ENCODE peak calls at places on chromosomes 4 and X, in five cellular contexts. One of them, this sample, is unnamed.

GRCh38 chr4:6437682-6438264 is 34.6 kb downstream of the PPP2R2C start:
- DNase-seq in mesenchymal stem cell: no peak
- DNase-seq in neuronal stem cell: no peak
- DNase-seq in H9: no peak
- DNase-seq in H1: no peak
- DNase-seq in this sample: no peak

GRCh38 chrX:111874241-111874640 is 1.7 kb upstream of the TRPC5OS start:
- DNase-seq in mesenchymal stem cell: no peak
- DNase-seq in neuronal stem cell: no peak
- DNase-seq in H9: no peak
- DNase-seq in H1: no peak
- DNase-seq in this sample: no peak

GRCh38 chrX:70553516-70553915 is 108.9 kb downstream of the DLG3 start:
- DNase-seq in mesenchymal stem cell: no peak
- DNase-seq in neuronal stem cell: no peak
- DNase-seq in H9: no peak
- DNase-seq in H1: no peak
- DNase-seq in this sample: no peak

GRCh38 chrX:95029571-95029970 is 1355.6 kb downstream of the FAM133A start:
- DNase-seq in mesenchymal stem cell: no peak
- DNase-seq in neuronal stem cell: no peak
- DNase-seq in H9: no peak
- DNase-seq in H1: no peak
- DNase-seq in this sample: no peak

GRCh38 chr4:69098470-69098869 is 2.2 kb downstream of the UGT2B7 start:
- DNase-seq in mesenchymal stem cell: no peak
- DNase-seq in neuronal stem cell: no peak
- DNase-seq in H9: no peak
- DNase-seq in H1: no peak
- DNase-seq in this sample: no peak

GRCh38 chr4:181971973-181972372 is 271.2 kb upstream of the TENM3 start:
- DNase-seq in mesenchymal stem cell: no peak
- DNase-seq in neuronal stem cell: no peak
- DNase-seq in H9: no peak
- DNase-seq in H1: no peak
- DNase-seq in this sample: peak; percentile 22

GRCh38 chr4:140115140-140115539 is 38.8 kb downstream of the MAML3 start:
- DNase-seq in mesenchymal stem cell: no peak
- DNase-seq in neuronal stem cell: no peak
- DNase-seq in H9: no peak
- DNase-seq in H1: no peak
- DNase-seq in this sample: no peak

GRCh38 chrX:136268051-136269048 is 17.1 kb upstream of the MAP7D3 start:
- DNase-seq in mesenchymal stem cell: peak; percentile 47
- DNase-seq in neuronal stem cell: no peak
- DNase-seq in H9: no peak
- DNase-seq in H1: no peak
- DNase-seq in this sample: peak; percentile 67

GRCh38 chr4:8058031-8058479 is 100.6 kb downstream of the ABLIM2 start:
- DNase-seq in mesenchymal stem cell: no peak
- DNase-seq in neuronal stem cell: no peak
- DNase-seq in H9: no peak
- DNase-seq in H1: no peak
- DNase-seq in this sample: no peak

GRCh38 chrX:79330022-79330421 is 37.1 kb downstream of the ITM2A start:
- DNase-seq in mesenchymal stem cell: no peak
- DNase-seq in neuronal stem cell: no peak
- DNase-seq in H9: peak; percentile 41
- DNase-seq in H1: no peak
- DNase-seq in this sample: no peak

GRCh38 chrX:16185725-16186136 is 18.4 kb downstream of the MAGEB17 start:
- DNase-seq in mesenchymal stem cell: peak; percentile 81
- DNase-seq in neuronal stem cell: no peak
- DNase-seq in H9: no peak
- DNase-seq in H1: no peak
- DNase-seq in this sample: no peak

GRCh38 chr4:170988446-170988845 is 824.8 kb upstream of the GALNTL6 start:
- DNase-seq in mesenchymal stem cell: no peak
- DNase-seq in neuronal stem cell: no peak
- DNase-seq in H9: no peak
- DNase-seq in H1: no peak
- DNase-seq in this sample: no peak

GRCh38 chrX:103330601-103331397 is 760 bp downstream of the TCEAL7 start:
- DNase-seq in mesenchymal stem cell: peak; percentile 2
- DNase-seq in neuronal stem cell: no peak
- DNase-seq in H9: peak; percentile 71
- DNase-seq in H1: no peak
- DNase-seq in this sample: no peak

GRCh38 chrX:27964432-27964831 is 16.8 kb downstream of the DCAF8L1 start:
- DNase-seq in mesenchymal stem cell: no peak
- DNase-seq in neuronal stem cell: no peak
- DNase-seq in H9: no peak
- DNase-seq in H1: no peak
- DNase-seq in this sample: no peak

GRCh38 chr4:158769175-158769831 is 477 bp downstream of the FNIP2 start:
- DNase-seq in mesenchymal stem cell: peak; percentile 45
- DNase-seq in neuronal stem cell: no peak
- DNase-seq in H9: peak; percentile 48
- DNase-seq in H1: no peak
- DNase-seq in this sample: peak; percentile 75

GRCh38 chrX:148501121-148502066 is 977 bp downstream of the AFF2 start:
- DNase-seq in mesenchymal stem cell: no peak
- DNase-seq in neuronal stem cell: peak; percentile 35
- DNase-seq in H9: peak; percentile 56
- DNase-seq in H1: no peak
- DNase-seq in this sample: no peak

GRCh38 chr4:140326395-140326993 is 47.0 kb upstream of the SCOC start:
- DNase-seq in mesenchymal stem cell: peak; percentile 63
- DNase-seq in neuronal stem cell: no peak
- DNase-seq in H9: no peak
- DNase-seq in H1: no peak
- DNase-seq in this sample: peak; percentile 61

GRCh38 chrX:133056341-133056740 is 40.6 kb downstream of the USP26 start:
- DNase-seq in mesenchymal stem cell: no peak
- DNase-seq in neuronal stem cell: no peak
- DNase-seq in H9: no peak
- DNase-seq in H1: no peak
- DNase-seq in this sample: peak; percentile 19

GRCh38 chr4:2462218-2462991 is 6.5 kb upstream of the RNF4 start:
- DNase-seq in mesenchymal stem cell: peak; percentile 79
- DNase-seq in neuronal stem cell: peak; percentile 71
- DNase-seq in H9: peak; percentile 70
- DNase-seq in H1: no peak
- DNase-seq in this sample: peak; percentile 36

GRCh38 chrX:150455220-150455618 is 92.1 kb downstream of the MAMLD1 start:
- DNase-seq in mesenchymal stem cell: no peak
- DNase-seq in neuronal stem cell: no peak
- DNase-seq in H9: no peak
- DNase-seq in H1: no peak
- DNase-seq in this sample: no peak

GRCh38 chr4:16264798-16265197 is 38.5 kb upstream of the TAPT1 start:
- DNase-seq in mesenchymal stem cell: peak; percentile 54
- DNase-seq in neuronal stem cell: no peak
- DNase-seq in H9: no peak
- DNase-seq in H1: no peak
- DNase-seq in this sample: peak; percentile 74

GRCh38 chr4:119656986-119657635 is 28.5 kb upstream of the PDE5A start:
- DNase-seq in mesenchymal stem cell: peak; percentile 63
- DNase-seq in neuronal stem cell: no peak
- DNase-seq in H9: no peak
- DNase-seq in H1: no peak
- DNase-seq in this sample: peak; percentile 68

GRCh38 chr4:38241541-38241940 is 281.3 kb downstream of the PTTG2 start:
- DNase-seq in mesenchymal stem cell: no peak
- DNase-seq in neuronal stem cell: no peak
- DNase-seq in H9: no peak
- DNase-seq in H1: no peak
- DNase-seq in this sample: peak; percentile 47

GRCh38 chr4:27368781-27369180 is 508.1 kb downstream of the STIM2 start:
- DNase-seq in mesenchymal stem cell: no peak
- DNase-seq in neuronal stem cell: no peak
- DNase-seq in H9: no peak
- DNase-seq in H1: no peak
- DNase-seq in this sample: no peak

DNA sequence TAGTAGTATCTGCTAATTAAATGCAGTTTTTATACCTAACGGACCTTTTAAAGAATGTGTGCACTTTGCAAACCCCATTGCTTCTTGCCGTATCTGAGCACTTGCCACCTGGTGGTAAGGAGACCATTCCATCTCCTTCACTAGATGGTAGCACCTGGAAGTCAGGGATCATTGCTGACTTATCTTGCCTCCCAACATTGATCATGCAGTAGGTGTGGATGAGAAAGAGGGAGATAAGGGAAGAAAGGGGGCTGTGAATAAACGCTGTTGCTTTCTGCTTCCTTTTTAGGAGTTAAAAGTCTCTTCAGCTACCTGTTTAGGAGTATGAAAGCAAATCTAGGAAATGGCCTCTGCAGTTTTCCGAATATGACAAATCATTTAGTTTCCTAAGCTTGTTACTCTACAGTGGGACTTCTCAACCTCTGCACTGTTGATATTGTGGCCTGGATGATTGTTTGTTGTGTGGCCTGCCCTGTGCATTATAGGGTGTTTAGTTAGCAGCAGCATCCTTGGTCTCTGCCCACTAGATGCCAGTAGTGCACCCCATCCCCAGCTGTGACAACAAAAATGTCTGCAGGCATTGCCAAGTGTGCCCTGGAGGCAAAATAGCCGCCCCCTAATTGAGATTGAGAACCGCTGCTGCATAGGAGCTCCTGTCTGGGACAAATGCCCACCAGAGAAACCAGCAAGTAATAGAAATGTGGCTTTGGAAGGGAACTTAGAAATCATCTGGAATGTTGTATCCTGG is 38.8 kb downstream of the GAB1 start:
- DNase-seq in mesenchymal stem cell: peak; percentile 45
- DNase-seq in neuronal stem cell: no peak
- DNase-seq in H9: peak; percentile 50
- DNase-seq in H1: no peak
- DNase-seq in this sample: peak; percentile 32
- H3K4me1 ChIP-seq in mesenchymal stem cell: peaks cover 9% of the 10 kb centered on the region
- H3K4me1 ChIP-seq in neuronal stem cell: peaks cover 5% of the 10 kb centered on the region
- H3K4me1 ChIP-seq in H9: no peaks in the 10 kb centered on the region
- H3K4me1 ChIP-seq in H1: peaks cover 4% of the 10 kb centered on the region
- H3K4me1 ChIP-seq in this sample: peaks cover 14% of the 10 kb centered on the region

GRCh38 chrX:46727445-46727844 is 31.5 kb downstream of the SLC9A7 start:
- DNase-seq in mesenchymal stem cell: no peak
- DNase-seq in neuronal stem cell: no peak
- DNase-seq in H9: no peak
- DNase-seq in H1: no peak
- DNase-seq in this sample: no peak
- H4K8ac ChIP-seq in mesenchymal stem cell: no peak overlapping the region
- H4K8ac ChIP-seq in neuronal stem cell: no peak overlapping the region
- H4K8ac ChIP-seq in H9: no peak overlapping the region
- H4K8ac ChIP-seq in H1: no peak overlapping the region
- H4K8ac ChIP-seq in this sample: no peak overlapping the region

GRCh38 chrX:69300323-69300722 is 135.1 kb upstream of the PJA1 start:
- DNase-seq in mesenchymal stem cell: no peak
- DNase-seq in neuronal stem cell: no peak
- DNase-seq in H9: no peak
- DNase-seq in H1: no peak
- DNase-seq in this sample: no peak
- H2BK12ac ChIP-seq in mesenchymal stem cell: no peak overlapping the region
- H2BK12ac ChIP-seq in neuronal stem cell: no peak overlapping the region
- H2BK12ac ChIP-seq in H9: no peak overlapping the region
- H2BK12ac ChIP-seq in H1: no peak overlapping the region
- H2BK12ac ChIP-seq in this sample: no peak overlapping the region

GRCh38 chr4:183129675-183130074 is 30.6 kb downstream of the WWC2 start:
- DNase-seq in mesenchymal stem cell: no peak
- DNase-seq in neuronal stem cell: no peak
- DNase-seq in H9: no peak
- DNase-seq in H1: no peak
- DNase-seq in this sample: no peak

GRCh38 chr4:183124865-183125264 is 25.8 kb downstream of the WWC2 start:
- DNase-seq in mesenchymal stem cell: no peak
- DNase-seq in neuronal stem cell: no peak
- DNase-seq in H9: no peak
- DNase-seq in H1: no peak
- DNase-seq in this sample: peak; percentile 14

GRCh38 chr4:183129125-183129524 is 30.1 kb downstream of the WWC2 start:
- DNase-seq in mesenchymal stem cell: no peak
- DNase-seq in neuronal stem cell: no peak
- DNase-seq in H9: no peak
- DNase-seq in H1: no peak
- DNase-seq in this sample: no peak

GRCh38 chr4:183118585-183118984 is 19.5 kb downstream of the WWC2 start:
- DNase-seq in mesenchymal stem cell: peak; percentile 77
- DNase-seq in neuronal stem cell: peak; percentile 66
- DNase-seq in H9: no peak
- DNase-seq in H1: no peak
- DNase-seq in this sample: peak; percentile 44

GRCh38 chr4:183124228-183124627 is 25.2 kb downstream of the WWC2 start:
- DNase-seq in mesenchymal stem cell: no peak
- DNase-seq in neuronal stem cell: no peak
- DNase-seq in H9: no peak
- DNase-seq in H1: no peak
- DNase-seq in this sample: no peak
- H3K4me1 ChIP-seq in mesenchymal stem cell: peaks cover 6% of the 10 kb centered on the region
- H3K4me1 ChIP-seq in neuronal stem cell: peaks cover 1% of the 10 kb centered on the region
- H3K4me1 ChIP-seq in H9: peaks cover 8% of the 10 kb centered on the region
- H3K4me1 ChIP-seq in H1: peaks cover 8% of the 10 kb centered on the region
- H3K4me1 ChIP-seq in this sample: peaks cover 3% of the 10 kb centered on the region

GRCh38 chr4:76588268-76588667 is 153.2 kb downstream of the SHROOM3 start:
- DNase-seq in mesenchymal stem cell: no peak
- DNase-seq in neuronal stem cell: peak; percentile 50
- DNase-seq in H9: peak; percentile 45
- DNase-seq in H1: no peak
- DNase-seq in this sample: no peak
- H4K8ac ChIP-seq in mesenchymal stem cell: no peak overlapping the region
- H4K8ac ChIP-seq in neuronal stem cell: no peak overlapping the region
- H4K8ac ChIP-seq in H9: no peak overlapping the region
- H4K8ac ChIP-seq in H1: no peak overlapping the region
- H4K8ac ChIP-seq in this sample: peak overlapping the region; percentile 85

DNA sequence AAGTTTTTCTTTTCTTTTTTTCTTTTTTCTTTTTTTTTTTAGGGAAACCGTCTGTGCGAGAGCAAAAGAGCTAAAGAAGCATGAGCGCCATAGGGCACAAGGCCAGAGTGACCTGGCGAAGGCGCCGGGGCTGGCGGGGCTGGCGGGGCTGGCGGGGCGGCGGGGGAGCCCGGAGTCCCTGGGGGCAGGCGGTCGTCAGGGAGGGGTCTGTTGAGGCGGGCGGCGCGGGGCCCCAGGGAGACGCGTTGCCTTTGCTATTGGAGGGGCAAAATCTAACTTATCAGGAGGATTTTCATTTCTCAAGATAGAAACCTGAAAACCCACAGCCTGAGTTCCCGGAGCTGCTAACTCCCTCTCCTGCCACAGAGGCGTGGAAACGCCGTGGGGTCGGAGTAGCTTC is 135.6 kb upstream of the SMAD1 start:
- DNase-seq in mesenchymal stem cell: no peak
- DNase-seq in neuronal stem cell: no peak
- DNase-seq in H9: no peak
- DNase-seq in H1: no peak
- DNase-seq in this sample: no peak
- H2BK12ac ChIP-seq in mesenchymal stem cell: no peak overlapping the region
- H2BK12ac ChIP-seq in neuronal stem cell: no peak overlapping the region
- H2BK12ac ChIP-seq in H9: no peak overlapping the region
- H2BK12ac ChIP-seq in H1: no peak overlapping the region
- H2BK12ac ChIP-seq in this sample: no peak overlapping the region